ENCODE peak calls at places on chromosome 15, in ten cellular contexts. Z is mammary epithelial cell, K is caudate nucleus, Q is COR-L47, V is endothelial cell, G is fibroblast of lung, Y is kidney tubule cell, U is NCI-H510A treated with DMSO at 0.1 percent for 48 hours, C is HuH-7.5, T is NCI-H2081. A is an unnamed sample.

GRCh38 chr15:95718441-95718840 is 612.1 kb upstream of the NR2F2 start:
- DNase-seq in Z (no peak), K (no peak), Q (no peak), V (no peak), G (no peak), Y (no peak), U (no peak), C (no peak), T (no peak), A (peak; percentile 7)

GRCh38 chr15:83364541-83364940 is 80.1 kb upstream of the BNC1 start:
- DNase-seq in Z (no peak), K (no peak), Q (no peak), V (no peak), G (no peak), Y (no peak), U (no peak), C (no peak), T (no peak), A (no peak)

GRCh38 chr15:78422571-78423340 is 15.3 kb upstream of the IREB2 start:
- DNase-seq in Z (peak; percentile 29), K (peak; percentile 20), Q (no peak), V (peak; percentile 61), G (peak; percentile 38), Y (peak; percentile 66), U (peak; percentile 56), C (peak; percentile 62), T (peak; percentile 64), A (peak; percentile 68)

GRCh38 chr15:89143503-89144162 is 55.4 kb downstream of the ABHD2 start:
- DNase-seq in Z (peak; percentile 74), K (no peak), Q (peak; percentile 30), V (no peak), G (peak; percentile 87), Y (peak; percentile 11), U (no peak), C (no peak), T (peak; percentile 81), A (peak; percentile 88)

GRCh38 chr15:31869640-31870335 is 160.5 kb upstream of the CHRNA7 start:
- DNase-seq in Z (no peak), K (no peak), Q (no peak), V (peak; percentile 25), G (no peak), Y (peak; percentile 8), U (no peak), C (no peak), T (peak; percentile 35), A (peak; percentile 53)

GRCh38 chr15:63350178-63350621 is 31.4 kb downstream of the CA12 start:
- DNase-seq in Z (no peak), K (no peak), Q (no peak), V (no peak), G (no peak), Y (no peak), U (no peak), C (no peak), T (no peak), A (no peak)

GRCh38 chr15:34119291-34119690 is 17.4 kb downstream of the PGBD4 start:
- DNase-seq in Z (peak; percentile 6), K (no peak), Q (no peak), V (no peak), G (peak; percentile 45), Y (peak; percentile 15), U (no peak), C (no peak), T (peak; percentile 3), A (no peak)

GRCh38 chr15:82737975-82738374 is 28.3 kb upstream of the AP3B2 start:
- DNase-seq in Z (peak; percentile 46), K (no peak), Q (no peak), V (no peak), G (no peak), Y (no peak), U (no peak), C (no peak), T (no peak), A (no peak)

GRCh38 chr15:67824157-67824899 is 981 bp upstream of the SKOR1 start:
- DNase-seq in Z (no peak), K (no peak), Q (no peak), V (no peak), G (no peak), Y (no peak), U (no peak), C (peak; percentile 70), T (peak; percentile 10), A (no peak)

GRCh38 chr15:83733206-83733605 is 79.3 kb downstream of the ADAMTSL3 start:
- DNase-seq in Z (peak; percentile 97), K (no peak), Q (no peak), V (no peak), G (peak; percentile 93), Y (peak; percentile 99), U (no peak), C (no peak), T (no peak), A (no peak)

GRCh38 chr15:96457852-96458251 is 127.4 kb downstream of the NR2F2 start:
- DNase-seq in Z (no peak), K (no peak), Q (no peak), V (no peak), G (no peak), Y (peak; percentile 70), U (no peak), C (no peak), T (no peak), A (no peak)

GRCh38 chr15:94236638-94237037 is 5.3 kb downstream of the MCTP2 start:
- DNase-seq in Z (no peak), K (no peak), Q (no peak), V (no peak), G (no peak), Y (peak; percentile 23), U (no peak), C (no peak), T (no peak), A (no peak)

GRCh38 chr15:56654624-56655023 is 78.7 kb downstream of the ZNF280D start:
- DNase-seq in Z (no peak), K (no peak), Q (no peak), V (no peak), G (peak; percentile 20), Y (no peak), U (no peak), C (no peak), T (no peak), A (no peak)

GRCh38 chr15:52178765-52179164 is 12.4 kb downstream of the GNB5 start:
- DNase-seq in Z (no peak), K (no peak), Q (no peak), V (no peak), G (no peak), Y (no peak), U (no peak), C (no peak), T (no peak), A (no peak)

GRCh38 chr15:70752142-70752754 is 11.1 kb downstream of the UACA start:
- DNase-seq in Z (no peak), K (no peak), Q (no peak), V (no peak), G (no peak), Y (no peak), U (no peak), C (no peak), T (no peak), A (no peak)

GRCh38 chr15:33584797-33585196 is 274.0 kb downstream of the RYR3 start:
- DNase-seq in Z (peak; percentile 69), K (no peak), Q (no peak), V (no peak), G (peak; percentile 86), Y (peak; percentile 77), U (no peak), C (no peak), T (no peak), A (no peak)

GRCh38 chr15:70378126-70379031 is 280.7 kb upstream of the TLE3 start:
- DNase-seq in Z (no peak), K (no peak), Q (no peak), V (no peak), G (no peak), Y (no peak), U (no peak), C (no peak), T (no peak), A (no peak)

A was measured in pons.